ENCODE peak calls at places on chromosomes 7 and 10, in five cellular contexts. R is EL, U is AG10803, Z is endothelial cell of umbilical vein, G is colonic mucosa. H is an unnamed sample.
A peak's percentile ranks its signal among the peaks of the same experiment; 100 is the strongest.

GRCh38 chr7:132618956-132619305 is 42.7 kb upstream of the PLXNA4 start:
- DNase-seq in R (peak; percentile 37), U (peak; percentile 68), Z (peak; percentile 86), G (no peak), H (no peak)

GRCh38 chr7:115226410-115226809 is 304.5 kb downstream of the MDFIC start:
- DNase-seq in R (no peak), U (no peak), Z (no peak), G (no peak), H (no peak)

GRCh38 chr7:139370301-139370942 is 10.7 kb downstream of the LUC7L2 start:
- DNase-seq in R (no peak), U (no peak), Z (no peak), G (no peak), H (no peak)

GRCh38 chr7:25830986-25831558 is 320.9 kb upstream of the NFE2L3 start:
- DNase-seq in R (no peak), U (no peak), Z (peak; percentile 23), G (no peak), H (no peak)

GRCh38 chr10:86254526-86255174 is 111.9 kb downstream of the GRID1 start:
- DNase-seq in R (no peak), U (no peak), Z (no peak), G (peak; percentile 12), H (no peak)

GRCh38 chr7:133344275-133344674 is 91.4 kb downstream of the EXOC4 start:
- DNase-seq in R (peak; percentile 16), U (peak; percentile 25), Z (peak; percentile 42), G (no peak), H (no peak)

GRCh38 chr7:80520199-80520598 is 8.3 kb upstream of the GNAT3 start:
- DNase-seq in R (no peak), U (no peak), Z (no peak), G (no peak), H (no peak)

GRCh38 chr7:75596727-75597614 is 104.9 kb downstream of the SPDYE5 start:
- DNase-seq in R (peak; percentile 60), U (no peak), Z (peak; percentile 62), G (no peak), H (no peak)

GRCh38 chr7:105238198-105238765 is 150.4 kb downstream of the SRPK2 start:
- DNase-seq in R (no peak), U (no peak), Z (no peak), G (no peak), H (no peak)

GRCh38 chr10:125025341-125025740 is 83.4 kb downstream of the ZRANB1 start:
- DNase-seq in R (no peak), U (no peak), Z (no peak), G (no peak), H (no peak)

GRCh38 chr7:151481650-151482505 is 37.8 kb downstream of the RHEB start:
- DNase-seq in R (no peak), U (no peak), Z (no peak), G (no peak), H (no peak)

GRCh38 chr10:69855346-69856163 is 53.8 kb downstream of the COL13A1 start:
- DNase-seq in R (no peak), U (no peak), Z (no peak), G (no peak), H (no peak)

GRCh38 chr7:44735403-44736165 is 13.1 kb upstream of the ZMIZ2 start:
- DNase-seq in R (peak; percentile 98), U (peak; percentile 97), Z (peak; percentile 92), G (no peak), H (no peak)

GRCh38 chr10:90308223-90308622 is 549.6 kb downstream of the HTR7 start:
- DNase-seq in R (peak; percentile 89), U (peak; percentile 11), Z (no peak), G (no peak), H (no peak)

GRCh38 chr7:56537952-56538351 is 421.7 kb upstream of the NUPR2 start:
- DNase-seq in R (no peak), U (no peak), Z (no peak), G (no peak), H (no peak)

GRCh38 chr10:129958686-129959543 is 5.2 kb downstream of the EBF3 start:
- DNase-seq in R (no peak), U (no peak), Z (no peak), G (no peak), H (no peak)

GRCh38 chr7:94591185-94591584 is 64.7 kb downstream of the SGCE start:
- DNase-seq in R (no peak), U (no peak), Z (no peak), G (no peak), H (no peak)

GRCh38 chr7:157824819-157825121 is 488.0 kb downstream of the DNAJB6 start:
- DNase-seq in R (no peak), U (no peak), Z (no peak), G (no peak), H (no peak)

GRCh38 chr10:818010-818409 is 113.5 kb downstream of the LARP4B start:
- DNase-seq in R (no peak), U (peak; percentile 54), Z (no peak), G (no peak), H (no peak)

GRCh38 chr10:98080474-98080873 is 50.1 kb upstream of the CRTAC1 start:
- DNase-seq in R (no peak), U (no peak), Z (no peak), G (no peak), H (no peak)

GRCh38 chr10:31929986-31930675 is 1.5 kb upstream of the ARHGAP12 start:
- DNase-seq in R (peak; percentile 26), U (no peak), Z (peak; percentile 55), G (peak; percentile 30), H (peak; percentile 10)

GRCh38 chr10:88879754-88880286 is at the start of gene STAMBPL1:
- DNase-seq in R (no peak), U (no peak), Z (no peak), G (peak; percentile 70), H (peak; percentile 19)

GRCh38 chr7:105473163-105473562 is 48.9 kb downstream of the PUS7 start:
- DNase-seq in R (peak; percentile 78), U (peak; percentile 93), Z (no peak), G (no peak), H (no peak)

GRCh38 chr7:123783820-123784219 is 35.0 kb upstream of the WASL start:
- DNase-seq in R (no peak), U (no peak), Z (no peak), G (no peak), H (no peak)

GRCh38 chr10:74822101-74822500 is 4.3 kb upstream of the KAT6B start:
- DNase-seq in R (no peak), U (no peak), Z (no peak), G (no peak), H (no peak)

GRCh38 chr10:110791541-110792073 is 80.1 kb upstream of the PDCD4 start:
- DNase-seq in R (no peak), U (no peak), Z (no peak), G (no peak), H (no peak)

H was measured in prostate gland.